ENCODE peak calls at places on chromosomes 12 and 14, in ten cellular contexts. A is type B pancreatic cell; S is epithelial cell of esophagus; H is naive B cell; W is T1000; X is PC-9; B is left cardiac atrium; D is naive thymus-derived CD4-positive, alpha-beta T cell; T is NCI-H774; J is GM10248. Z is an unnamed sample.

GRCh38 chr14:73237786-73238261 is 518 bp downstream of the PAPLN start:
- DNase-seq in A (no peak), S (no peak), H (no peak), W (no peak), X (no peak), B (no peak), D (no peak), T (no peak), J (peak; percentile 37), Z (no peak)

GRCh38 chr12:60501124-60501729 is 905.4 kb downstream of the SLC16A7 start:
- DNase-seq in A (no peak), S (peak; percentile 4), H (no peak), W (no peak), X (no peak), B (no peak), D (no peak), T (no peak), J (no peak), Z (peak; percentile 7)

GRCh38 chr14:33548606-33549005 is 402.3 kb downstream of the EGLN3 start:
- DNase-seq in A (no peak), S (no peak), H (no peak), W (no peak), X (no peak), B (no peak), D (no peak), T (no peak), J (no peak), Z (no peak)

GRCh38 chr14:94636744-94637412 is 24.7 kb downstream of the SERPINA3 start:
- DNase-seq in A (no peak), S (no peak), H (no peak), W (no peak), X (no peak), B (no peak), D (no peak), T (no peak), J (no peak), Z (peak; percentile 22)

GRCh38 chr12:69056743-69057515 is 124.0 kb upstream of the CPM start:
- DNase-seq in A (no peak), S (peak; percentile 37), H (no peak), W (no peak), X (no peak), B (no peak), D (no peak), T (no peak), J (no peak), Z (no peak)

GRCh38 chr14:76657404-76657803 is 103.9 kb upstream of the VASH1 start:
- DNase-seq in A (no peak), S (no peak), H (no peak), W (no peak), X (no peak), B (no peak), D (no peak), T (no peak), J (no peak), Z (no peak)

GRCh38 chr12:128228581-128228980 is 38.4 kb upstream of the TMEM132C start:
- DNase-seq in A (no peak), S (no peak), H (no peak), W (no peak), X (no peak), B (no peak), D (no peak), T (no peak), J (no peak), Z (no peak)

GRCh38 chr14:68891851-68892660 is 87.0 kb downstream of the ACTN1 start:
- DNase-seq in A (no peak), S (peak; percentile 42), H (no peak), W (no peak), X (no peak), B (no peak), D (no peak), T (no peak), J (no peak), Z (no peak)

GRCh38 chr14:23694085-23694975 is 58.2 kb downstream of the DHRS2 start:
- DNase-seq in A (no peak), S (peak; percentile 86), H (no peak), W (no peak), X (peak; percentile 96), B (no peak), D (no peak), T (no peak), J (no peak), Z (no peak)

GRCh38 chr14:76948976-76949375 is 79.5 kb downstream of the IRF2BPL start:
- DNase-seq in A (no peak), S (no peak), H (no peak), W (no peak), X (no peak), B (no peak), D (no peak), T (no peak), J (no peak), Z (no peak)

GRCh38 chr14:96341323-96341722 is 21.8 kb downstream of the ATG2B start:
- DNase-seq in A (no peak), S (no peak), H (no peak), W (no peak), X (no peak), B (no peak), D (no peak), T (no peak), J (no peak), Z (no peak)